ENCODE peak calls at places on chromosomes 12 and 14, in five cellular contexts. T is HCT116, C is PC-3, W is OCI-LY7, E is neural progenitor cell. U is an unnamed sample.

GRCh38 chr12:45034861-45035265 is 16.0 kb downstream of the DBX2 start:
- DNase-seq in T (no peak), W (no peak), E (peak; percentile 70), C (no peak), U (no peak)

GRCh38 chr12:115456946-115457689 is 773.1 kb upstream of the TBX3 start:
- DNase-seq in E (peak; percentile 67), W (no peak), T (peak; percentile 24), C (peak; percentile 30), U (peak; percentile 55)

GRCh38 chr14:99210333-99210732 is 61.7 kb downstream of the BCL11B start:
- DNase-seq in W (no peak), C (no peak), T (no peak), E (no peak), U (no peak)

GRCh38 chr14:65329911-65330310 is 82.6 kb upstream of the FUT8 start:
- DNase-seq in C (no peak), T (no peak), W (peak; percentile 56), E (no peak), U (no peak)

GRCh38 chr12:113103756-113104450 is 31.7 kb downstream of the RASAL1 start:
- DNase-seq in E (peak; percentile 76), C (peak; percentile 47), T (no peak), W (peak; percentile 62), U (peak; percentile 71)

GRCh38 chr12:117030187-117030896 is 68.9 kb downstream of the TESC start:
- DNase-seq in W (no peak), T (no peak), C (no peak), E (no peak), U (no peak)

GRCh38 chr12:116361404-116362223 is 84.1 kb upstream of the MED13L start:
- DNase-seq in W (peak; percentile 53), T (no peak), E (no peak), C (no peak), U (no peak)

GRCh38 chr14:89166650-89167049 is 250.4 kb downstream of the FOXN3 start:
- DNase-seq in E (no peak), T (no peak), C (no peak), W (no peak), U (no peak)

GRCh38 chr12:27573972-27574371 is 50.0 kb downstream of the PPFIBP1 start:
- DNase-seq in W (no peak), C (peak; percentile 99), T (peak; percentile 37), E (no peak), U (no peak)

GRCh38 chr12:98721204-98721702 is 76.2 kb downstream of the APAF1 start:
- DNase-seq in T (no peak), C (no peak), E (no peak), W (no peak), U (no peak)

GRCh38 chr12:67772276-67773169 is 124.0 kb downstream of the DYRK2 start:
- DNase-seq in T (no peak), W (no peak), C (no peak), E (peak; percentile 76), U (peak; percentile 57)

GRCh38 chr12:51683763-51684357 is 92.8 kb downstream of the SCN8A start:
- DNase-seq in W (no peak), T (no peak), E (no peak), C (peak; percentile 93), U (no peak)

GRCh38 chr12:85549658-85550057 is 269.6 kb downstream of the ALX1 start:
- DNase-seq in W (no peak), E (no peak), C (no peak), T (no peak), U (no peak)

GRCh38 chr12:8078400-8078799 is 3.7 kb upstream of the NECAP1 start:
- DNase-seq in E (peak; percentile 62), W (peak; percentile 66), T (peak; percentile 50), C (peak; percentile 29), U (peak; percentile 59)

GRCh38 chr14:102911991-102912761 is 10.3 kb upstream of the AMN start:
- DNase-seq in C (no peak), T (no peak), E (no peak), W (no peak), U (no peak)

GRCh38 chr12:63302269-63302940 is 151.4 kb upstream of the AVPR1A start:
- DNase-seq in T (no peak), W (no peak), C (no peak), E (no peak), U (no peak)

GRCh38 chr14:73610692-73611091 is 1.6 kb upstream of the ACOT6 start:
- DNase-seq in W (no peak), E (peak; percentile 28), T (no peak), C (peak; percentile 29), U (peak; percentile 37)

GRCh38 chr12:121533391-121534090 is 47.3 kb downstream of the KDM2B start:
- DNase-seq in W (no peak), E (no peak), C (no peak), T (no peak), U (no peak)

GRCh38 chr14:32702571-32702970 is 236.1 kb upstream of the NPAS3 start:
- DNase-seq in W (peak; percentile 14), T (no peak), C (no peak), E (peak; percentile 78), U (no peak)

GRCh38 chr12:93062100-93062419 is 133.0 kb upstream of the EEA1 start:
- DNase-seq in E (no peak), T (no peak), C (no peak), W (no peak), U (no peak)

GRCh38 chr14:73342670-73343069 is 105.4 kb downstream of the PAPLN start:
- DNase-seq in E (no peak), T (no peak), W (no peak), C (no peak), U (no peak)

GRCh38 chr12:124737040-124737419 is 126.6 kb downstream of the SCARB1 start:
- DNase-seq in W (no peak), C (peak; percentile 45), T (no peak), E (no peak), U (no peak)

GRCh38 chr14:69288001-69288771 is 28.2 kb downstream of the GALNT16 start:
- DNase-seq in E (peak; percentile 60), C (peak; percentile 47), W (no peak), T (no peak), U (no peak)

GRCh38 chr12:27560126-27560525 is 36.1 kb downstream of the PPFIBP1 start:
- DNase-seq in T (no peak), W (no peak), E (no peak), C (no peak), U (no peak)

GRCh38 chr12:123120452-123121166 is 30.3 kb downstream of the PITPNM2 start:
- DNase-seq in W (no peak), C (peak; percentile 40), T (no peak), E (no peak), U (no peak)

GRCh38 chr12:77847060-77847541 is 16.4 kb downstream of the NAV3 start:
- DNase-seq in W (peak; percentile 88), E (no peak), C (peak; percentile 39), T (no peak), U (no peak)

GRCh38 chr14:72594099-72594901 is 299.6 kb downstream of the DPF3 start:
- DNase-seq in C (no peak), T (no peak), W (no peak), E (no peak), U (no peak)

GRCh38 chr12:6361834-6362233 is 13.5 kb downstream of the SCNN1A start:
- DNase-seq in E (no peak), T (no peak), C (peak; percentile 89), W (no peak), U (no peak)

GRCh38 chr14:21475767-21476525 is 813 bp downstream of the RAB2B start:
- DNase-seq in T (peak; percentile 18), W (no peak), C (no peak), E (no peak), U (no peak)

GRCh38 chr14:103402700-103403099 is 17.5 kb downstream of the MARK3 start:
- DNase-seq in E (no peak), C (peak; percentile 44), W (no peak), T (no peak), U (no peak)

GRCh38 chr12:1367731-1368285 is 226.6 kb downstream of the FBXL14 start:
- DNase-seq in C (no peak), E (no peak), W (no peak), T (no peak), U (no peak)

GRCh38 chr14:29805415-29806123 is 122.1 kb downstream of the PRKD1 start:
- DNase-seq in C (peak; percentile 52), E (no peak), T (no peak), W (no peak), U (peak; percentile 67)

GRCh38 chr12:124550123-124551089 is 17.0 kb downstream of the NCOR2 start:
- DNase-seq in T (no peak), W (no peak), E (no peak), C (peak; percentile 27), U (no peak)

GRCh38 chr12:132055535-132056096 is 88.5 kb downstream of the DDX51 start:
- DNase-seq in C (no peak), W (no peak), T (no peak), E (no peak), U (no peak)

GRCh38 chr12:102063066-102063465 is 1.3 kb upstream of the WASHC3 start:
- DNase-seq in T (peak; percentile 47), E (no peak), W (peak; percentile 10), C (peak; percentile 22), U (no peak)
- TF ChIP-seq EZH2phosphoT487 in T (no peak), E (no peak), W (no peak), C (no peak), U (no peak)

DNA sequence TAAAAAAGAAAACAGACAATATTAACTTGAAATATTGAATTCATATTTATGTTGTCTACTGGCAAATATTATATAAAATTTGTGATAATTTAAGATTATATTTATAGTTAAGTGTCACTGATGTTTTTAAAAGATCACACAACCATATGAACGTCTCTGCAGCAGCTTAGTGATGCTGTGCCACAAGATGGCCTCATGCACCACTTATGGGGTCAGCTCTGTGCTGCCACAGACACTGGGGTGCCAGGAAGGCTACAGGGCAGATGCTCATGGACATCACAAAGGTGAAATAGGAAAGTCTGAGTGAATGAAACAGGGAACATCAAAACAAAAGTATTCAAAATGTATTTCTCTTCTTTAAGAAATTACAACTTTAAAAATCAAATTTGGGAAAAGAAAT is 13.1 kb downstream of the ATXN3 start:
- DNase-seq in T (no peak), C (no peak), E (peak; percentile 10), W (peak; percentile 28), U (no peak)
- TF ChIP-seq CTCF in T (peak; percentile 13), C (peak; percentile 33), E (peak; percentile 35), W (peak; percentile 72), U (no peak)

DNA sequence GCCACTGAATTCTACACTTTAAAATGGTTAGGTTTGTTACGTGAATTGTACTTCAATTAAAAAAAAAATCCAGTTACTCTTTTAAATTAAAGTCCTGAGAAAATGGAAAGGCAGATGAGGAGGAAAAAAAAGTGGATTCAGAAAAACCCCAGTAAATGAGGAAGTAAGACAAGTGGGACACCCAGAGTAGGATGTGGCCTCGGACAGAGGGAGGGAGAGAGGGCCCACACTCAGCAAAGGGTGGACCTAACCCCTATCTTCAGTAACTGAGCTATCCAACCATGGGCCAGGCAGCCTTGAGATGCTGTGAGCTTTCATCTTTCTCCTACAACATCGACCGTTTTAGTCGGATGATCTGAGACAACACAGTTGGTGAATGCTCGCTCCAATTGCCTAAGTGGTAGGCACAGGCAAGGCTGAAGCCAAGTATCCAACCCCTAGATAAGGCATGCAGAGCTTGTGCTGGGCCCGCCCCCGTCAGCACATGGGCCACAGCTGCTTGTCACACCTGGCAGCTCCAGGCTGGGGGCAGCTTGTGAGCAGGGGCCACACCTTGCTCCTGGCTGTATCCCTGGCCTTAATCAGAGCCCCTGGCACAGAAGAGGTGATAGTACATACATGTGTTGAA is 142.1 kb downstream of the TTC7B start:
- DNase-seq in T (no peak), C (no peak), E (no peak), W (no peak), U (no peak)
- TF ChIP-seq EZH2phosphoT487 in T (no peak), C (no peak), E (no peak), W (no peak), U (no peak)

GRCh38 chr14:76456200-76456599 is 80.3 kb downstream of the ESRRB start:
- DNase-seq in C (peak; percentile 38), T (peak; percentile 28), E (peak; percentile 82), W (peak; percentile 49), U (peak; percentile 63)
- TF ChIP-seq CTCF in C (peak; percentile 62), T (peak; percentile 32), E (peak; percentile 79), W (peak; percentile 79), U (peak; percentile 46)

GRCh38 chr12:10395390-10395998 is 5.7 kb upstream of the KLRK1 start:
- DNase-seq in T (no peak), C (peak; percentile 92), E (no peak), W (peak; percentile 83), U (peak; percentile 59)
- TF ChIP-seq EZH2phosphoT487 in T (no peak), C (no peak), E (no peak), W (no peak), U (no peak)

U was measured in hepatocyte.